ENCODE peak calls at places on chromosomes 5 and 9, in six cellular contexts. P is stomach, Z is endodermal cell, Q is PC-3, N is thyroid gland, O is endothelial cell of umbilical vein. F is an unnamed sample. For H3K36me3, the result is how much of the 10 kb centered on the place peaks cover.

GRCh38 chr9:72312563-72312962 is 52.4 kb downstream of the ZFAND5 start:
- DNase-seq in P (no peak), Z (no peak), Q (no peak), N (no peak), O (no peak), F (no peak)

GRCh38 chr9:22043928-22044327 is 34.8 kb upstream of the CDKN2B start:
- DNase-seq in P (no peak), Z (no peak), Q (no peak), N (no peak), O (no peak), F (no peak)

GRCh38 chr5:123099514-123100151 is 10.6 kb downstream of the PRDM6 start:
- DNase-seq in P (no peak), Z (peak), Q (no peak), N (peak), O (no peak), F (peak)

GRCh38 chr9:99807276-99807852 is 14.3 kb upstream of the NR4A3 start:
- DNase-seq in P (peak), Z (peak), Q (peak), N (peak), O (peak), F (peak)

GRCh38 chr5:127705120-127705892 is 2.1 kb downstream of the CCDC192 start:
- DNase-seq in P (no peak), Z (no peak), Q (peak), N (peak), O (peak), F (no peak)

GRCh38 chr5:61256474-61256873 is 75.6 kb upstream of the ZSWIM6 start:
- DNase-seq in P (peak), Z (no peak), Q (peak), N (peak), O (peak), F (no peak)

GRCh38 chr9:83036043-83036442 is 26.9 kb downstream of the RASEF start:
- DNase-seq in P (no peak), Z (no peak), Q (no peak), N (no peak), O (no peak), F (no peak)

GRCh38 chr5:27140831-27141230 is 102.4 kb upstream of the CDH9 start:
- DNase-seq in P (no peak), Z (no peak), Q (no peak), N (no peak), O (no peak), F (no peak)

GRCh38 chr5:138438724-138439536 is at the start of gene REEP2:
- DNase-seq in P (peak), Z (peak), Q (peak), N (peak), O (peak), F (peak)

GRCh38 chr9:14350766-14351165 is 36.8 kb upstream of the NFIB start:
- DNase-seq in P (no peak), Z (no peak), Q (no peak), N (no peak), O (peak), F (no peak)

GRCh38 chr9:112725961-112726360 is 8.0 kb upstream of the INIP start:
- DNase-seq in P (no peak), Z (no peak), Q (no peak), N (no peak), O (no peak), F (no peak)

GRCh38 chr9:116844621-116845020 is 157.5 kb downstream of the TRIM32 start:
- DNase-seq in P (no peak), Z (no peak), Q (no peak), N (no peak), O (no peak), F (no peak)

GRCh38 chr5:68287976-68288755 is 72.6 kb downstream of the PIK3R1 start:
- DNase-seq in P (peak), Z (peak), Q (peak), N (peak), O (peak), F (peak)

GRCh38 chr9:110101531-110102161 is 106.3 kb downstream of the C9orf152 start:
- DNase-seq in P (no peak), Z (no peak), Q (no peak), N (no peak), O (no peak), F (no peak)

GRCh38 chr9:123089040-123089439 is 55.6 kb downstream of the GPR21 start:
- DNase-seq in P (no peak), Z (no peak), Q (no peak), N (no peak), O (no peak), F (no peak)

GRCh38 chr9:72256912-72257311 is 107.7 kb downstream of the GDA start:
- DNase-seq in P (no peak), Z (peak), Q (no peak), N (no peak), O (no peak), F (no peak)

GRCh38 chr5:37875051-37875787 is 35.4 kb upstream of the GDNF start:
- DNase-seq in P (no peak), Z (no peak), Q (peak), N (no peak), O (no peak), F (no peak)

GRCh38 chr9:124733964-124734740 is 37.0 kb downstream of the NR6A1 start:
- DNase-seq in P (no peak), Z (no peak), Q (no peak), N (peak), O (no peak), F (no peak)

GRCh38 chr9:5825896-5826622 is 6.9 kb downstream of the ERMP1 start:
- DNase-seq in P (no peak), Z (no peak), Q (no peak), N (no peak), O (no peak), F (no peak)

GRCh38 chr5:16759147-16759800 is 142.5 kb upstream of the RETREG1 start:
- DNase-seq in P (peak), Z (no peak), Q (no peak), N (no peak), O (peak), F (no peak)

GRCh38 chr5:181243020-181243520 is 636 bp downstream of the RACK1 start:
- DNase-seq in P (no peak), Z (no peak), Q (no peak), N (no peak), O (peak), F (peak)

GRCh38 chr9:93954436-93955355 is at the start of gene BARX1:
- DNase-seq in P (no peak), Z (peak), Q (no peak), N (no peak), O (no peak), F (peak)

GRCh38 chr9:109264865-109265532 is 55.9 kb downstream of the EPB41L4B start:
- DNase-seq in P (peak), Z (peak), Q (peak), N (peak), O (no peak), F (no peak)

GRCh38 chr5:10724799-10725507 is 36.1 kb downstream of the DAP start:
- DNase-seq in P (peak), Z (no peak), Q (peak), N (peak), O (peak), F (no peak)

GRCh38 chr5:86526811-86527348 is 90.9 kb upstream of the COX7C start:
- DNase-seq in P (no peak), Z (no peak), Q (peak), N (no peak), O (no peak), F (no peak)

GRCh38 chr5:159218595-159219023 is 9.3 kb upstream of the RNF145 start:
- DNase-seq in P (no peak), Z (no peak), Q (no peak), N (no peak), O (no peak), F (no peak)

GRCh38 chr9:86854898-86855523 is 92.3 kb downstream of the GAS1 start:
- DNase-seq in P (no peak), Z (peak), Q (peak), N (no peak), O (no peak), F (peak)

GRCh38 chr5:13248236-13248635 is 696.3 kb downstream of the DNAH5 start:
- DNase-seq in P (no peak), Z (no peak), Q (peak), N (no peak), O (peak), F (no peak)

GRCh38 chr5:68643064-68643463 is 427.5 kb downstream of the PIK3R1 start:
- DNase-seq in P (no peak), Z (no peak), Q (no peak), N (no peak), O (no peak), F (no peak)

GRCh38 chr9:126587187-126588185 is 26.2 kb upstream of the LMX1B start:
- DNase-seq in P (no peak), Z (peak), Q (no peak), N (peak), O (peak), F (no peak)

GRCh38 chr5:95080026-95080425 is 204.9 kb downstream of the MCTP1 start:
- DNase-seq in P (no peak), Z (no peak), Q (no peak), N (no peak), O (no peak), F (no peak)

DNA sequence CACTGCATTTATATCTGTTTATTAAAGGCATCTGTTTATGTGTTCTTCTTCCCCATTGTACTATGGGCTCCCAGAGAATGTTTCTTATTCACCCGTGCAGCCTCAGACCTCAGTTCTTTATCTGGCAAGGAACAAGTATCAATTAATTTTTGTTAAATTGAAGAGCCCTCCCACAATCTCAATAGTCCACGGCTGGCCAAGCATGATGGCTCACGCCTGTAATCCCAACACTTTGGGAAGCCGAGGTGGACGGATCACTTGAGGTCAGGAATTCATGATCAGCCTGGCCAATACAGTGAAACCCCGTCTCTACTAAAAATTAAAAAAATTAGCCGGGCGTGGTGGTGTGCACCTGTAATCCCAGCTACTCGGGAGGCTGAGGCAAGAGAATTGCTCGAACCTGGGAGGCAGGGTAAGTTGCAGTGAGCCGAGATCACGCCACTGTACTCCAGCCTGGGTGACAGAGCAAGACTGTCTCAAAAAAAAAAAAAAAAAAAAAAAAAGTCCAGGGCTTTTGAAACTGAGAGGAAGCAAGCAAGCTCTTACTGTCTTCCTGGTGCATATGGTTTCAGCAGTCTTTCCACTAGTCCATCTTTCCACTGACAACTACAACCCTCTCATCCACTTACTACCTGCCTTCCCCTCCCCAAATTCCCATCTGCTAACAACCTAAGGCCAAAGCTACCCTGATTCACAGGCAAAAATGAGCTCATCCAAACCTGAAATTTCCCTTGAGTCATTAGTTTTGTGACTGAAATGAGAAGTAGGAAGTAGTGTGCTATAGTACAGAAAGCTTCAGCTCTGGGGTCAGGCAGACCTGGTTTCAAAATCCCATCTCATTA is 2.3 kb upstream of the HK3 start:
- DNase-seq in P (no peak), Z (no peak), Q (no peak), N (no peak), O (no peak), F (no peak)
- H3K36me3 ChIP-seq in P (under half), Z (under half), Q (under half), N (under half), O (under half), F (under half)

GRCh38 chr5:149839761-149840160 is 104.8 kb downstream of the PDE6A start:
- DNase-seq in P (no peak), Z (no peak), Q (no peak), N (no peak), O (no peak), F (no peak)
- H3K27ac ChIP-seq in P (no peak), Z (no peak), Q (no peak), N (peak), O (no peak), F (no peak)

GRCh38 chr5:134763221-134763620 is 4.6 kb downstream of the DDX46 start:
- DNase-seq in P (no peak), Z (no peak), Q (no peak), N (no peak), O (no peak), F (no peak)
- H3K36me3 ChIP-seq in P (under half), Z (under half), Q (under half), N (under half), O (under half), F (under half)

GRCh38 chr5:73674669-73675004 is 48.6 kb downstream of the ARHGEF28 start:
- DNase-seq in P (no peak), Z (no peak), Q (no peak), N (no peak), O (no peak), F (no peak)
- H3K27ac ChIP-seq in P (peak), Z (no peak), Q (no peak), N (peak), O (peak), F (no peak)

GRCh38 chr5:55413644-55414043 is 105.9 kb downstream of the MTREX start:
- DNase-seq in P (no peak), Z (no peak), Q (no peak), N (no peak), O (no peak), F (no peak)
- H3K36me3 ChIP-seq in P (under half), Z (half or more), Q (under half), N (under half), O (under half), F (under half)